ENCODE peak calls at places on chromosomes 4 and X, in ten cellular contexts. N is H4, C is upper lobe of left lung, P is choroid plexus epithelial cell, Z is brain microvascular endothelial cell, F is NCI-H1092 treated with DMSO at 0.1 percent for 48 hours, Y is hypothalamus, D is KG1, J is IMR-90, Q is NCI-H446 treated with DMSO at 0.1 percent for 48 hours. R is an unnamed sample.

GRCh38 chrX:63784902-63785692 is at the start of gene ARHGEF9:
- DNase-seq in Q (no peak), Y (no peak), C (peak; percentile 46), F (peak; percentile 66), P (peak; percentile 5), D (no peak), Z (no peak), N (no peak), J (no peak), R (no peak)

GRCh38 chrX:68832101-68832416 is 3.2 kb downstream of the EFNB1 start:
- DNase-seq in Z (peak; percentile 60), P (peak; percentile 86), D (no peak), Q (no peak), Y (no peak), C (no peak), J (peak; percentile 83), N (peak; percentile 34), F (peak; percentile 9), R (peak; percentile 23)

GRCh38 chr4:171025776-171026175 is 787.4 kb upstream of the GALNTL6 start:
- DNase-seq in P (no peak), Q (no peak), C (no peak), Z (no peak), D (no peak), Y (no peak), N (no peak), F (no peak), J (no peak), R (no peak)

GRCh38 chr4:15706646-15707362 is 3.9 kb downstream of the BST1 start:
- DNase-seq in Z (no peak), C (no peak), N (no peak), F (no peak), J (peak; percentile 58), P (no peak), D (no peak), Y (no peak), Q (no peak), R (no peak)

GRCh38 chr4:142567199-142567598 is 278.9 kb downstream of the INPP4B start:
- DNase-seq in P (no peak), Q (no peak), Z (no peak), C (no peak), N (no peak), D (no peak), Y (no peak), F (no peak), J (no peak), R (no peak)

GRCh38 chr4:98677799-98678198 is 19.4 kb upstream of the TSPAN5 start:
- DNase-seq in F (no peak), Q (no peak), J (peak; percentile 32), N (no peak), D (no peak), P (no peak), C (no peak), Z (no peak), Y (no peak), R (no peak)

GRCh38 chr4:78396613-78397291 is 154.8 kb upstream of the ANXA3 start:
- DNase-seq in J (no peak), Q (no peak), C (no peak), Z (no peak), Y (no peak), N (no peak), D (no peak), P (no peak), F (no peak), R (no peak)

GRCh38 chrX:41045960-41046567 is 39.2 kb upstream of the USP9X start:
- DNase-seq in C (no peak), Q (peak; percentile 50), Z (no peak), Y (no peak), F (no peak), P (no peak), N (peak; percentile 6), D (no peak), J (peak; percentile 17), R (no peak)

GRCh38 chrX:23666282-23666681 is 1.0 kb upstream of the PRDX4 start:
- DNase-seq in N (no peak), Q (no peak), Z (no peak), F (no peak), C (peak; percentile 76), P (no peak), D (no peak), J (no peak), Y (no peak), R (no peak)

R was measured in stimulated activated naive CD8-positive, alpha-beta T cell treated with anti-CD3 and anti-CD28 coated beads, Interleukin-15, amount 100 ng/mL, for 72 hours.